ENCODE peak calls at places on chromosome 5, in six cellular contexts. One of them, this sample, is unnamed.

GRCh38 chr5:3590253-3590966 is 5.2 kb upstream of the IRX1 start:
- DNase-seq in neural progenitor cell: peak; percentile 78
- DNase-seq in prostate gland: no peak
- DNase-seq in PC-9: no peak
- DNase-seq in lower lobe of right lung: no peak
- DNase-seq in CD8-positive, alpha-beta T cell: no peak
- DNase-seq in this sample: no peak

GRCh38 chr5:135135530-135136201 is 101.6 kb upstream of the PITX1 start:
- DNase-seq in lower lobe of right lung: peak; percentile 65
- DNase-seq in neural progenitor cell: no peak
- DNase-seq in PC-9: peak; percentile 67
- DNase-seq in CD8-positive, alpha-beta T cell: no peak
- DNase-seq in prostate gland: no peak
- DNase-seq in this sample: no peak

GRCh38 chr5:78819166-78819565 is 165.9 kb downstream of the ARSB start:
- DNase-seq in PC-9: no peak
- DNase-seq in CD8-positive, alpha-beta T cell: no peak
- DNase-seq in lower lobe of right lung: no peak
- DNase-seq in prostate gland: no peak
- DNase-seq in neural progenitor cell: no peak
- DNase-seq in this sample: no peak

GRCh38 chr5:138096363-138096762 is 12.5 kb downstream of the WNT8A start:
- DNase-seq in lower lobe of right lung: no peak
- DNase-seq in PC-9: no peak
- DNase-seq in neural progenitor cell: no peak
- DNase-seq in prostate gland: no peak
- DNase-seq in CD8-positive, alpha-beta T cell: no peak
- DNase-seq in this sample: no peak

GRCh38 chr5:133147411-133147810 is 95.6 kb downstream of the HSPA4 start:
- DNase-seq in lower lobe of right lung: no peak
- DNase-seq in CD8-positive, alpha-beta T cell: peak; percentile 16
- DNase-seq in neural progenitor cell: no peak
- DNase-seq in PC-9: no peak
- DNase-seq in prostate gland: no peak
- DNase-seq in this sample: no peak

GRCh38 chr5:169791251-169791650 is 154.2 kb downstream of the DOCK2 start:
- DNase-seq in CD8-positive, alpha-beta T cell: no peak
- DNase-seq in lower lobe of right lung: no peak
- DNase-seq in PC-9: no peak
- DNase-seq in prostate gland: no peak
- DNase-seq in neural progenitor cell: no peak
- DNase-seq in this sample: no peak

GRCh38 chr5:10699987-10700386 is 61.0 kb downstream of the DAP start:
- DNase-seq in neural progenitor cell: no peak
- DNase-seq in CD8-positive, alpha-beta T cell: no peak
- DNase-seq in prostate gland: no peak
- DNase-seq in PC-9: no peak
- DNase-seq in lower lobe of right lung: no peak
- DNase-seq in this sample: no peak

GRCh38 chr5:64229163-64229774 is 63.6 kb downstream of the RNF180 start:
- DNase-seq in PC-9: no peak
- DNase-seq in lower lobe of right lung: no peak
- DNase-seq in neural progenitor cell: peak; percentile 53
- DNase-seq in CD8-positive, alpha-beta T cell: no peak
- DNase-seq in prostate gland: no peak
- DNase-seq in this sample: no peak

GRCh38 chr5:4994994-4995393 is 145.1 kb upstream of the ADAMTS16 start:
- DNase-seq in neural progenitor cell: no peak
- DNase-seq in PC-9: no peak
- DNase-seq in CD8-positive, alpha-beta T cell: no peak
- DNase-seq in prostate gland: no peak
- DNase-seq in lower lobe of right lung: no peak
- DNase-seq in this sample: no peak

DNA sequence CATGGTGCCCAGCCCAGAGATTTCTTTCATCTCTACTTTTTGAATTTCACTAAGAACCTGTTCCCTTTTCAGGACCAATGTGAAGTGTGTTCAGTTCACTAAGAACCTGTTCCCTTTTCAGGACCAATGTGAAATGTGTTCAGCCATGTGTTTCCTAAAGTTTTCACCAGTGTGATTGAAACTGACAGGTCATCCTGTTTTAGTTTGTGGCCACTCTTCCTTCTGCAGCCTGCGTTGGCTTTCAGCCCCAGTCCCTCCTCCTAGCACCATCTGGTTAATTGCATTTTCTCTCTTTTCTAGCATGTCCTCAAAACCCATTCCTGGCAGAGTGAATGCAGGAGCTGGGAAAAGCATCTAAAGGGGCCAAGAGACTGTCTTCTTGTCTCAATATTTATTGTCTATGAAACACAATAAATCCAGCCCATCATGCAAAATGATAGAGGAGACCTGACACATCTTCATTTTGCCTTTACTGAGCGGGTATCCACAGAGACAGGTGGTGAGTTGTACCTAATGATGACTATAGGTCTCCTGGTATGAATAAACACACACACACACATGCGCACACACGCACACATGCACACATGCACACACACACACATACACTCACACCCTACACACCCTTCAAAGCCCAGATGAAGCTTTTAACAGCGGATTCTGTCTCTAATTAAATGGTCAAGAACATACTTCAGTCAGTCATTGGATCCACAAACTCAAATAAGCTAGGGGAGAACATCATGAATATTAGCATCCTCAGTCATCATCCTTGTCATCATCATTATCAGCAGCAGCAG is 6.1 kb upstream of the PANK3 start:
- DNase-seq in neural progenitor cell: no peak
- DNase-seq in prostate gland: no peak
- DNase-seq in PC-9: no peak
- DNase-seq in lower lobe of right lung: no peak
- DNase-seq in CD8-positive, alpha-beta T cell: no peak
- DNase-seq in this sample: no peak
- H3K4me1 ChIP-seq in neural progenitor cell: peaks cover 9% of the 10 kb centered on the region
- H3K4me1 ChIP-seq in prostate gland: no peaks in the 10 kb centered on the region
- H3K4me1 ChIP-seq in PC-9: peaks cover 19% of the 10 kb centered on the region
- H3K4me1 ChIP-seq in lower lobe of right lung: peaks cover under 1% of the 10 kb centered on the region
- H3K4me1 ChIP-seq in CD8-positive, alpha-beta T cell: peaks cover 1% of the 10 kb centered on the region
- H3K4me1 ChIP-seq in this sample: peaks cover 2% of the 10 kb centered on the region

GRCh38 chr5:54526604-54527359 is 9.2 kb downstream of the SNX18 start:
- DNase-seq in neural progenitor cell: no peak
- DNase-seq in CD8-positive, alpha-beta T cell: no peak
- DNase-seq in lower lobe of right lung: no peak
- DNase-seq in PC-9: no peak
- DNase-seq in prostate gland: no peak
- DNase-seq in this sample: no peak
- H3K4me1 ChIP-seq in neural progenitor cell: peaks cover 24% of the 10 kb centered on the region
- H3K4me1 ChIP-seq in CD8-positive, alpha-beta T cell: peaks cover 68% of the 10 kb centered on the region
- H3K4me1 ChIP-seq in lower lobe of right lung: peaks cover 83% of the 10 kb centered on the region
- H3K4me1 ChIP-seq in PC-9: peaks cover 48% of the 10 kb centered on the region
- H3K4me1 ChIP-seq in prostate gland: no peaks in the 10 kb centered on the region
- H3K4me1 ChIP-seq in this sample: peaks cover 3% of the 10 kb centered on the region

DNA sequence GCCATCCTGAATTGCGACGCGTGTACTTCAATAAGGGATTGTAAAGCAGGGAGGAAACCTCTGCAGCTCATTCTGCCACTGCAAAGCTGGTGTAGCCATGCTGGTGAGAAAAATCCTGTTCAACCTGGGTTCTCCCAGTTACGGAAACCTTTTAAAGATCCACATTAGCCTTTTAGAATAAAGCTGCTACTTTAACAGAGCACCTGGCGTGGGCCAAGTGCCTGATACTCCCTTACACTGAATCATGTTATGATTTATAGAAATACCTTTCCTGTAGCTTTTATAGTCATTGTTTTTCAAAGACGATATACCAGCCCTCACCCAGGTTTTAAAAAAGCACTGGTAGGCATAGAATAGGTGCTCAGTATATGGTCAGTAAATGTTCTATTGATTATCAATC is 48.3 kb downstream of the SFXN1 start:
- DNase-seq in CD8-positive, alpha-beta T cell: no peak
- DNase-seq in lower lobe of right lung: no peak
- DNase-seq in PC-9: no peak
- DNase-seq in prostate gland: no peak
- DNase-seq in neural progenitor cell: no peak
- DNase-seq in this sample: no peak
- H3K4me1 ChIP-seq in CD8-positive, alpha-beta T cell: peaks cover 33% of the 10 kb centered on the region
- H3K4me1 ChIP-seq in lower lobe of right lung: no peaks in the 10 kb centered on the region
- H3K4me1 ChIP-seq in PC-9: no peaks in the 10 kb centered on the region
- H3K4me1 ChIP-seq in prostate gland: no peaks in the 10 kb centered on the region
- H3K4me1 ChIP-seq in neural progenitor cell: no peaks in the 10 kb centered on the region
- H3K4me1 ChIP-seq in this sample: no peaks in the 10 kb centered on the region

DNA sequence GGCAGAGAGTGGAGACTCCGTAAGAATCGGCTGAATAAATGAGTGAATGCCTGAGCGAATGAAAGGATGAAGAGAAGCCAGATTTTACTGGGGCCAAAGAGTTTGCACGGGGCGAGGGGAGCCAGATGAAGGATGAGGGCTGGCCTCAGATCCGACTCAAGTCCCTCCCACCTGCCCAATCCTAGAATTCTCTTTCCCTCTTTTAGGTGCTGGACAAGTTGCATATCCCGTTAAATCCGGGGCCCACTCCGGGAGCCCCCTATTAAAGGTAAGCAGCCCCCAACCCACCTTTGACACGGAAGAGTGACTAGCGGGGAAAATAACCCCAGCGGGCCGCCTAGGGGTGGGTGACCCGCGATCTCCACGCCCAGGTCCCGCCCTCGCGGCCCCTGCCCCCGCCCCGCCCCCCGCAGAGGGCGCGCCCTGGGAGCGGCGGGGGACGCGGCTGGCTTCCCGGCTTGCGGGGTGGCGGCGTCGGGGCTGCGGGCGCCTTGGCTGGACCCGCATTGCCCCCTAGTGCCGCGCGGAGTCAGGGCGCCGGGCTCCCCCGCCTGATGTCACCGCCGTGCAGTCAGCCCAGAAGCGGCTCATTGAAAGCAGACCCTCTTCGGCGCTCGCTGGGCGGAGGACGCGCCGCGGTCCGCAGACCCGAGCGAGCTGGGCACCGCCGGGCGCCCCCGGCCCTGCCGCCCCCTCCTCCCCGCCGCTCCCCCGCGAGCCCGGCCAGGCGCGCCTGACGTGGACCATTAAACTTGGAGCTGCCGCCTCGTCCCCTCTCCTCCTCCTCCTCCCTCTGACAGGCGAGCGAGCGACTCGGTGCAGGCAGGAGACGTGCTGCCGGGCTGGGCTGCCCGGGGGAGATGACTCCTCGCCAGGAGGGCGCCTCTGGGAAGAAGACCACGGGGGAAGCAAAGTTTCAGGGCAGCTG is at the start of gene ADRA1B:
- DNase-seq in neural progenitor cell: peak; percentile 92
- DNase-seq in lower lobe of right lung: peak; percentile 76
- DNase-seq in prostate gland: peak; percentile 31
- DNase-seq in CD8-positive, alpha-beta T cell: peak; percentile 22
- DNase-seq in PC-9: peak; percentile 45
- DNase-seq in this sample: peak; percentile 15
- H3K4me1 ChIP-seq in neural progenitor cell: no peaks in the 10 kb centered on the region
- H3K4me1 ChIP-seq in lower lobe of right lung: peaks cover 15% of the 10 kb centered on the region
- H3K4me1 ChIP-seq in prostate gland: no peaks in the 10 kb centered on the region
- H3K4me1 ChIP-seq in CD8-positive, alpha-beta T cell: peaks cover 5% of the 10 kb centered on the region
- H3K4me1 ChIP-seq in PC-9: peaks cover 94% of the 10 kb centered on the region
- H3K4me1 ChIP-seq in this sample: no peaks in the 10 kb centered on the region